ENCODE peak calls at places on chromosome 9, in four cellular contexts. R is lower lobe of right lung, I is ovary, L is dorsolateral prefrontal cortex. N is an unnamed sample. For H3K27me3, the result is how much of the 10 kb centered on the place peaks cover.

GRCh38 chr9:123756484-123757106 is 173.3 kb downstream of the DENND1A start:
- DNase-seq in R (no peak), I (no peak), L (no peak), N (no peak)

GRCh38 chr9:89079421-89079820 is 88.2 kb downstream of the S1PR3 start:
- DNase-seq in R (no peak), I (no peak), L (no peak), N (no peak)

GRCh38 chr9:107228648-107229047 is 54.4 kb upstream of the RAD23B start:
- DNase-seq in R (no peak), I (no peak), L (no peak), N (no peak)

GRCh38 chr9:98708933-98709911 is at the start of gene GABBR2:
- DNase-seq in R (no peak), I (no peak), L (no peak), N (no peak)

GRCh38 chr9:88835038-88835466 is 156.2 kb upstream of the S1PR3 start:
- DNase-seq in R (no peak), I (no peak), L (no peak), N (no peak)

GRCh38 chr9:89609426-89610006 is 4.7 kb downstream of the GADD45G start:
- DNase-seq in R (no peak), I (no peak), L (no peak), N (no peak)

GRCh38 chr9:4012446-4012845 is 287.4 kb downstream of the GLIS3 start:
- DNase-seq in R (no peak), I (no peak), L (no peak), N (no peak)

GRCh38 chr9:108996653-108997052 is 16.6 kb downstream of the CTNNAL1 start:
- DNase-seq in R (no peak), I (no peak), L (no peak), N (no peak)

GRCh38 chr9:127828262-127829031 is 25.8 kb downstream of the FPGS start:
- DNase-seq in R (peak), I (peak), L (no peak), N (peak)

GRCh38 chr9:118693645-118694044 is 675.6 kb downstream of the BRINP1 start:
- DNase-seq in R (no peak), I (no peak), L (no peak), N (no peak)

GRCh38 chr9:137694962-137695875 is 76.4 kb downstream of the EHMT1 start:
- DNase-seq in R (peak), I (no peak), L (peak), N (peak)

GRCh38 chr9:117092582-117092981 is 322.3 kb downstream of the ASTN2 start:
- DNase-seq in R (no peak), I (no peak), L (no peak), N (no peak)

GRCh38 chr9:96612105-96612965 is 7.3 kb downstream of the CDC14B start:
- DNase-seq in R (no peak), I (peak), L (peak), N (peak)

GRCh38 chr9:106753155-106753671 is 109.8 kb upstream of the ZNF462 start:
- DNase-seq in R (no peak), I (no peak), L (no peak), N (no peak)

GRCh38 chr9:76521906-76522305 is 62.9 kb downstream of the GCNT1 start:
- DNase-seq in R (no peak), I (no peak), L (no peak), N (no peak)

GRCh38 chr9:123507992-123508391 is 152.0 kb downstream of the CRB2 start:
- DNase-seq in R (no peak), I (no peak), L (no peak), N (no peak)

GRCh38 chr9:33489070-33489469 is 15.3 kb upstream of the NOL6 start:
- DNase-seq in R (no peak), I (no peak), L (no peak), N (no peak)

GRCh38 chr9:5869315-5870019 is 21.2 kb upstream of the MLANA start:
- DNase-seq in R (no peak), I (no peak), L (no peak), N (no peak)

GRCh38 chr9:16653491-16654407 is 216.7 kb downstream of the BNC2 start:
- DNase-seq in R (no peak), I (peak), L (no peak), N (no peak)

GRCh38 chr9:121751686-121752445 is 100.4 kb downstream of the DAB2IP start:
- DNase-seq in R (no peak), I (peak), L (no peak), N (no peak)

GRCh38 chr9:124831642-124832364 is 21.5 kb upstream of the WDR38 start:
- DNase-seq in R (no peak), I (peak), L (no peak), N (peak)

GRCh38 chr9:76615149-76615548 is 149.1 kb upstream of the PCA3 start:
- DNase-seq in R (no peak), I (no peak), L (no peak), N (no peak)

GRCh38 chr9:28215921-28216320 is 642.6 kb upstream of the C9orf72 start:
- DNase-seq in R (no peak), I (no peak), L (no peak), N (no peak)

GRCh38 chr9:117341161-117341560 is 73.7 kb downstream of the ASTN2 start:
- DNase-seq in R (no peak), I (no peak), L (no peak), N (no peak)

GRCh38 chr9:136399176-136400037 is 563 bp downstream of the SNAPC4 start:
- DNase-seq in R (no peak), I (no peak), L (no peak), N (peak)

GRCh38 chr9:35688558-35689350 is 971 bp downstream of the TPM2 start:
- DNase-seq in R (no peak), I (no peak), L (no peak), N (no peak)

GRCh38 chr9:135468866-135469521 is 10.6 kb upstream of the PPP1R26 start:
- DNase-seq in R (no peak), I (no peak), L (no peak), N (no peak)

GRCh38 chr9:97411789-97412627 is at the start of gene TDRD7:
- DNase-seq in R (peak), I (peak), L (peak), N (peak)

GRCh38 chr9:123761905-123762605 is 167.9 kb downstream of the DENND1A start:
- DNase-seq in R (no peak), I (no peak), L (no peak), N (no peak)

GRCh38 chr9:35162605-35163315 is 951 bp downstream of the UNC13B start:
- DNase-seq in R (no peak), I (no peak), L (no peak), N (no peak)

GRCh38 chr9:37555786-37556185 is 20.4 kb downstream of the FBXO10 start:
- DNase-seq in R (no peak), I (no peak), L (no peak), N (no peak)

GRCh38 chr9:118459832-118460425 is 755.7 kb downstream of the TLR4 start:
- DNase-seq in R (no peak), I (no peak), L (no peak), N (no peak)

GRCh38 chr9:127931092-127931881 is 710 bp upstream of the PIP5KL1 start:
- DNase-seq in R (no peak), I (no peak), L (no peak), N (no peak)

GRCh38 chr9:136799854-136800657 is 3.9 kb downstream of the CCDC183 start:
- DNase-seq in R (peak), I (peak), L (peak), N (peak)

GRCh38 chr9:135864447-135865049 is 42.8 kb downstream of the CAMSAP1 start:
- DNase-seq in R (peak), I (peak), L (peak), N (peak)

GRCh38 chr9:91580136-91580535 is 156.5 kb upstream of the NFIL3 start:
- DNase-seq in R (no peak), I (no peak), L (no peak), N (no peak)

GRCh38 chr9:89448821-89449220 is 49.1 kb downstream of the SEMA4D start:
- DNase-seq in R (no peak), I (no peak), L (no peak), N (no peak)

GRCh38 chr9:115373000-115373709 is 255.2 kb upstream of the TNC start:
- DNase-seq in R (no peak), I (no peak), L (no peak), N (no peak)

GRCh38 chr9:33106827-33107621 is 30.6 kb upstream of the SMU1 start:
- DNase-seq in R (no peak), I (peak), L (no peak), N (peak)

GRCh38 chr9:110802416-110803035 is 133.9 kb downstream of the MUSK start:
- DNase-seq in R (no peak), I (no peak), L (no peak), N (no peak)

GRCh38 chr9:110801426-110801825 is 132.8 kb downstream of the MUSK start:
- DNase-seq in R (no peak), I (no peak), L (no peak), N (no peak)

GRCh38 chr9:110799396-110799795 is 130.8 kb downstream of the MUSK start:
- DNase-seq in R (no peak), I (no peak), L (no peak), N (no peak)

GRCh38 chr9:110797611-110798010 is 129.0 kb downstream of the MUSK start:
- DNase-seq in R (no peak), I (no peak), L (no peak), N (no peak)
- H3K27ac ChIP-seq in R (no peak), I (no peak), L (no peak), N (no peak)

GRCh38 chr9:1071730-1072129 is 21.6 kb downstream of the DMRT2 start:
- DNase-seq in R (peak), I (no peak), L (no peak), N (no peak)

GRCh38 chr9:1083325-1083913 is 33.3 kb downstream of the DMRT2 start:
- DNase-seq in R (peak), I (no peak), L (peak), N (peak)

GRCh38 chr9:1073497-1073896 is 23.3 kb downstream of the DMRT2 start:
- DNase-seq in R (no peak), I (no peak), L (no peak), N (no peak)

DNA sequence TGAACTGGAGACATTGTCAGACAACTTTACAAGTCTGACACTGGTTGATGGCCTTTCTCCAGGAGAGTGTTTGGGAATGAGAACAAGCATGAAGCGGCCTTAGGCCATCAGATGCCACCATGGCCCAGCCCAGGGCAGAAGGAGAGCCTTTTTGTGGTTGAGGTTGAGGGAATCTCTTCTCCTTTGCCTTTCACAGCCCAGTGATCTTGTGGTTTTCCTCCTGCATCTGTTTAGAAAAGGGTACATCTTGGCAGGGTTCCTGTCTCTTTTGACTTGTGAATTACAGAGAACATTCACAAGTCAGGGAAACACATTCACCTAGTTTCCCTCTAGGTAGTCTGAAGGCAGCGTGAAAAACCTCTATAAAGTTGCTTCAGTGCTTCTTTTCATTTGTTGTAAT is 27.5 kb downstream of the DMRT2 start:
- DNase-seq in R (no peak), I (no peak), L (no peak), N (no peak)
- H3K27me3 ChIP-seq in R (under half), I (under half), L (under half), N (under half)

GRCh38 chr9:72597181-72597517 is 75.7 kb downstream of the TMC1 start:
- DNase-seq in R (no peak), I (no peak), L (no peak), N (no peak)
- H3K27ac ChIP-seq in R (no peak), I (no peak), L (no peak), N (no peak)

GRCh38 chr9:18771736-18772135 is 261.3 kb downstream of the SAXO1 start:
- DNase-seq in R (no peak), I (no peak), L (no peak), N (no peak)
- H3K27me3 ChIP-seq in R (under half), I (under half), L (under half), N (under half)

GRCh38 chr9:77712533-77713130 is 64.5 kb upstream of the GNA14 start:
- DNase-seq in R (no peak), I (no peak), L (no peak), N (no peak)

GRCh38 chr9:77708416-77708815 is 60.3 kb upstream of the GNA14 start:
- DNase-seq in R (no peak), I (no peak), L (no peak), N (no peak)

GRCh38 chr9:77710965-77711657 is 63.0 kb upstream of the GNA14 start:
- DNase-seq in R (no peak), I (no peak), L (no peak), N (no peak)

GRCh38 chr9:77710276-77710675 is 62.2 kb upstream of the GNA14 start:
- DNase-seq in R (no peak), I (no peak), L (no peak), N (no peak)

DNA sequence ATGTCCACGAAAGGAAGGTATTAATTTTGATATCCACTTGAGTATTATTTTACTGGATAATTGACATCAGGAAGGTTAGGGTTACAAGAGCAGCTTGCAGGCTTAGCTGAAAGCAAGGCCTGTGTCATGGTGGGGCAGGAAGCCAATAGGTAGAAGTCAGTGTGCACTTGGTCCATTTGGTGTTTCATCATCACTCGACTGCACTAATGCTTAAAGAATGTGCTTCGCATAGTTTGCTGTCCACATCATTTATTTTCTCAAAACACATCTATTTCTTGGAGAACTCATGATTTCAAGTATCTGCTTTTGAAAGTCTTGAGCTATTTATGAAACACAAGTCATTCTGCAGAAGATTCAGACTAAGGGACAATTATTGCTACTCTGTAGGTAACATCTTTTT is 59.6 kb upstream of the GNA14 start:
- DNase-seq in R (peak), I (peak), L (no peak), N (peak)
- H3K27ac ChIP-seq in R (no peak), I (no peak), L (no peak), N (no peak)

GRCh38 chr9:130658893-130659698 is 5.3 kb upstream of the PRDM12 start:
- DNase-seq in R (no peak), I (no peak), L (no peak), N (no peak)
- H3K27me3 ChIP-seq in R (half or more), I (under half), L (under half), N (half or more)

GRCh38 chr9:70601000-70601929 is 186.8 kb upstream of the KLF9 start:
- DNase-seq in R (peak), I (peak), L (peak), N (peak)

GRCh38 chr9:70597886-70598285 is 183.4 kb upstream of the KLF9 start:
- DNase-seq in R (no peak), I (no peak), L (no peak), N (no peak)

GRCh38 chr9:70600479-70600878 is 186.0 kb upstream of the KLF9 start:
- DNase-seq in R (no peak), I (peak), L (no peak), N (no peak)

GRCh38 chr9:70603020-70603411 is 188.6 kb upstream of the KLF9 start:
- DNase-seq in R (no peak), I (no peak), L (no peak), N (no peak)

DNA sequence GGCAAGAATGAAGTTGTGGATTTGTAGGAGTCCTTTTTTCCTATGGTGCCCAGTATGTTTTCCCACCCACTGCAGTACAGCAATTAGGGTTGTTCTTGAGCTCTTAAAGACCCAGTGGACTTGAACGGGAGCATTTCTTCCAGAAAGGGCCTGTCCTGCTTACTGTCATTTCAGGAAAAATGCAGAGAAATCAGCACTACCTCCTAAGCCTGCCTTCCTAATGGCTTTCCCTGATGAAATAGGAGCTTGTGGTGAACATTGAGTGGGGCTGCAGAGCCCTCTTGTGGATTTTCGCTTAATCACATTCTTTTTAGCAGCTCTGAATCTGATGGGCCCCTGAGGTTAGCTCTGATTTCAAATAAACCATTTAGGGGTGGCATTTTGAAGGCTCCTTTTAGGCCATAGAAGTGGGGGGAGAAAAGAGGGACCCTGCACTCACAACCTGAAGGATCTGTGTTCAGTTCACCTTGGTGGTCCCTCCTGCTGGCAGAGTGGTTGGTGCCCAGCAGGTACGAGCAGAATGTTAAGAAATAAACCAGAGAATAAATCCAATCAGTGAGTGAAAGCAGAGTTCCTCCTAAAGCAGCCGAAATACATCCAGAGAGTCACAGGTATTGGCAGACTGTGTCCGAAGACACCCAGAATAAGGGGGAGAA is 188.0 kb upstream of the KLF9 start:
- DNase-seq in R (no peak), I (peak), L (no peak), N (no peak)
- H3K27ac ChIP-seq in R (peak), I (peak), L (peak), N (peak)

GRCh38 chr9:26548766-26549290 is 343.8 kb downstream of the CAAP1 start:
- DNase-seq in R (no peak), I (no peak), L (no peak), N (no peak)

GRCh38 chr9:26551971-26552370 is 340.6 kb downstream of the CAAP1 start:
- DNase-seq in R (no peak), I (no peak), L (no peak), N (no peak)

GRCh38 chr9:26551451-26551850 is 341.2 kb downstream of the CAAP1 start:
- DNase-seq in R (no peak), I (no peak), L (no peak), N (no peak)
- H3K27me3 ChIP-seq in R (under half), I (under half), L (under half), N (under half)